ENCODE peak calls at places on chromosome 16, in five cellular contexts. Y is heart left ventricle, B is heart right ventricle, Q is body of pancreas, J is HepG2. R is an unnamed sample.

GRCh38 chr16:1871974-1872635 is at the start of gene MEIOB:
- ATAC-seq in Y (peak; percentile 44), B (no peak), Q (peak; percentile 85), J (no peak), R (peak; percentile 39)

GRCh38 chr16:49194499-49195260 is 87.0 kb downstream of the CBLN1 start:
- ATAC-seq in Y (peak; percentile 81), B (peak; percentile 53), Q (peak; percentile 35), J (no peak), R (peak; percentile 92)

GRCh38 chr16:66888647-66889615 is 8.6 kb downstream of the PDP2 start:
- ATAC-seq in Y (no peak), B (no peak), Q (no peak), J (no peak), R (no peak)

GRCh38 chr16:47358816-47359215 is 102.0 kb downstream of the ITFG1 start:
- ATAC-seq in Y (no peak), B (no peak), Q (no peak), J (no peak), R (no peak)

GRCh38 chr16:4324871-4325740 is 9.2 kb downstream of the GLIS2 start:
- ATAC-seq in Y (no peak), B (no peak), Q (no peak), J (no peak), R (no peak)

GRCh38 chr16:3171855-3172593 is 16.0 kb upstream of the OR1F1 start:
- ATAC-seq in Y (no peak), B (no peak), Q (no peak), J (peak; percentile 75), R (no peak)

GRCh38 chr16:57998484-57998883 is 2.0 kb downstream of the ZNF319 start:
- ATAC-seq in Y (no peak), B (no peak), Q (no peak), J (no peak), R (no peak)

GRCh38 chr16:68898026-68898425 is 54.7 kb downstream of the TANGO6 start:
- ATAC-seq in Y (no peak), B (peak; percentile 70), Q (no peak), J (no peak), R (no peak)

GRCh38 chr16:22638393-22639206 is 127.9 kb downstream of the NPIPB5 start:
- ATAC-seq in Y (peak; percentile 34), B (no peak), Q (no peak), J (no peak), R (peak; percentile 71)

GRCh38 chr16:2428787-2429036 is 535 bp upstream of the CCNF start:
- ATAC-seq in Y (peak; percentile 45), B (peak; percentile 31), Q (peak; percentile 58), J (no peak), R (peak; percentile 57)

DNA sequence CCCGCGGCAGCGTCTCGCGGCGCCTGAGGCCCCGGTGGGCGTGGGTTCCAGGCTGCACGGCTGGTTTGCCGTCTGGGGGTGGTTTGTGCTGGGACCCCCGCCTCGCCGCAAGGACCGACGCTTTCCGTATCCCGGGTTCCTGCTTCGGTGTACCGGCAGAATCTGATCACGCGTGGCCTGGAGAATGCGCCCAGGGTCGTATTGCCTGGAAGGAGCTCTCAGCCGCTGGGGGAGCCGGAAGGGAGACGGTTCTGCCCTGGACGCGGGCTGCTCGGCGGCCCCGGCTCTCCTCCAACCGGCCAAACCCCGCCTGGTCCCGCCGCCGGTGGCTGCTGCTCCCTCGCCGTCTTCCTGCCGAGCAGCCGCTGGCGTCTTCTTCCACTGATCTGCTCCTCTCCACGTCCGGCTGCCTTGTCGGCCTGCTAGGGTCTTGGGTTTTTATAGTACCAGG is 39.8 kb downstream of the ZNF778 start:
- ATAC-seq in Y (peak; percentile 51), B (no peak), Q (no peak), J (no peak), R (peak; percentile 22)
- H3K4me3 ChIP-seq in Y (peak overlapping the region; percentile 34), B (peak overlapping the region; percentile 35), Q (no peak overlapping the region), J (no peak overlapping the region), R (no peak overlapping the region)

DNA sequence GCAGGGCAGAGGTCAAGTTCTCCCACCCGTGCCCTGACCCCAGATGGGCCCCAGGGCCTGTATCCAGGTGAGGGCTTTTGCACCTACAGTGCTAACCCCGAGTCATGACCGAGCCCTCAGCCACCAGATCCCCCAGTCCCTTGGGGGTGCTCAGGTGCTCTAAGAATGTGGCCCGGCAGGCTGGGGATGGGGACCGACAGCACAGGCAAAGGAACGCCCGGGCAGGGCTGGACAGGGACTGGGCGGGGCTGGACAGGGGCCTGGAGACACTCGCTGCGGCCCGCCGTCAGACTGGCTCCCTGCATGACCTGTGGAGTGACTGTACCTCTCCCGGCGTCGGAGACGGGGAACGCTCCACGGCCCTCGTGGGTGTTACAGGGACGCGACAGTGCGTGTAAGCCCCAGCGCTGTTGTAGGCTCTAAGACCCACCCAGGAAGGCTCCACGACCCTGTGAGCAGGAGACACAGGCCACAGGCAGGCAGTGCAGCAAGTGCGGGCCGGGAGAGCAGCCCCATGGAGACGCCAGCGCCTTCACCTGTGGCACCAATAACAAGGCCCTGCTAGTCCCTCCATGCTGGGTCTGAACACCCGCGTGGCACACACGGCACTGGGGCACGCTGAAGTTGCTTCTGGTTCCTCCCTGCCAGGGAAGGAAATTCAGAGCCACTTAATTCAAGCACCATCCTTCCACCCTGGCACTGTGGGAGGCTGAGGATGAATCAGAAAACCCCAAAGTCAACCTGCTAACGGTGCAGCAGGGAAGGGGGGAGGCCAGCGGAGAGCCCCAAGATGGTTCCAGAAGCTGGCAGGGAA is 38.7 kb downstream of the CBFA2T3 start:
- ATAC-seq in Y (no peak), B (no peak), Q (no peak), J (peak; percentile 26), R (no peak)
- H3K4me3 ChIP-seq in Y (peak overlapping the region; percentile 71), B (peak overlapping the region; percentile 78), Q (no peak overlapping the region), J (no peak overlapping the region), R (no peak overlapping the region)

GRCh38 chr16:86302710-86303109 is 207.6 kb upstream of the FOXF1 start:
- ATAC-seq in Y (no peak), B (no peak), Q (no peak), J (no peak), R (no peak)

GRCh38 chr16:86299882-86300490 is 210.3 kb upstream of the FOXF1 start:
- ATAC-seq in Y (no peak), B (no peak), Q (no peak), J (no peak), R (no peak)

GRCh38 chr16:86298166-86299131 is 211.9 kb upstream of the FOXF1 start:
- ATAC-seq in Y (no peak), B (no peak), Q (peak; percentile 15), J (no peak), R (peak; percentile 50)

GRCh38 chr16:86303787-86304685 is 206.3 kb upstream of the FOXF1 start:
- ATAC-seq in Y (no peak), B (no peak), Q (no peak), J (no peak), R (peak; percentile 60)

GRCh38 chr16:86300746-86301480 is 209.4 kb upstream of the FOXF1 start:
- ATAC-seq in Y (no peak), B (no peak), Q (no peak), J (no peak), R (no peak)
- H3K4me3 ChIP-seq in Y (no peak overlapping the region), B (no peak overlapping the region), Q (no peak overlapping the region), J (no peak overlapping the region), R (peak overlapping the region; percentile 26)

DNA sequence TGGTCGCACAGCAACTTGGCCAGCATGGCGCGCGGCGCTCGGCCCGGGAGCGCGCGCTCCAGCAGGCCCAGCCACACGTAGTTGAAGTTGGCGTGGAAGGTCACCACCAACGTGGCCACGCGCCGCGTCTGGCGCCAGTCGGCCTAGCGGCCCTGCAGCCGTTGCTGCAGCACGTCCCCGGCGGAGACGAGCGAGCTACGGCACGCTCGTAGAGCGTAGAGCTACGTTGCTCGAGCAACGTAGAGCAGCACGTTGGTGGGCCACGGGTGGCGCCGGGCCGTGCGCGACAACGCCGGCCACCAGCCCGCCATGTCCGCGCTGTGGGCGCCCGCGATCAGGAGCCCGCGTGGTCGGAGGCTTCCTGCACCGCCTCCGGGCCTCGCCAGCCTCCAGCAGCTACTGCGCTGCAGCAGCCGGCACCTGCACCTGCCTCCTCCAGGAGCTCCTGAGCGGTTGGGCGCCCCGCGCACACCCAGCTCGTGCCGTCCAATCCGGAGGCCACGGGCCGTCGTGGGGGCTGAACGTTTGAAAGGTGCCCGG is 13.4 kb upstream of the SULT1A1 start:
- ATAC-seq in Y (peak; percentile 91), B (peak; percentile 75), Q (peak; percentile 87), J (peak; percentile 16), R (peak; percentile 76)
- H3K4me3 ChIP-seq in Y (peak overlapping the region; percentile 54), B (peak overlapping the region; percentile 46), Q (peak overlapping the region; percentile 38), J (no peak overlapping the region), R (peak overlapping the region; percentile 54)

GRCh38 chr16:87602821-87603683 is 744 bp downstream of the JPH3 start:
- ATAC-seq in Y (no peak), B (no peak), Q (no peak), J (peak; percentile 23), R (no peak)
- H3K4me3 ChIP-seq in Y (peak overlapping the region; percentile 5), B (no peak overlapping the region), Q (no peak overlapping the region), J (no peak overlapping the region), R (no peak overlapping the region)

GRCh38 chr16:86716649-86717048 is 138.3 kb downstream of the FOXL1 start:
- ATAC-seq in Y (no peak), B (no peak), Q (no peak), J (no peak), R (no peak)

GRCh38 chr16:86713021-86713631 is 134.8 kb downstream of the FOXL1 start:
- ATAC-seq in Y (no peak), B (no peak), Q (no peak), J (no peak), R (no peak)

GRCh38 chr16:86722970-86723369 is 144.6 kb downstream of the FOXL1 start:
- ATAC-seq in Y (peak; percentile 27), B (no peak), Q (no peak), J (no peak), R (no peak)

GRCh38 chr16:86714166-86714565 is 135.8 kb downstream of the FOXL1 start:
- ATAC-seq in Y (no peak), B (no peak), Q (no peak), J (no peak), R (no peak)

GRCh38 chr16:86718118-86718517 is 139.8 kb downstream of the FOXL1 start:
- ATAC-seq in Y (no peak), B (no peak), Q (no peak), J (no peak), R (no peak)
- H3K4me3 ChIP-seq in Y (no peak overlapping the region), B (no peak overlapping the region), Q (no peak overlapping the region), J (no peak overlapping the region), R (no peak overlapping the region)

GRCh38 chr16:77233799-77234502 is 34.7 kb downstream of the SYCE1L start:
- ATAC-seq in Y (no peak), B (no peak), Q (no peak), J (no peak), R (no peak)

GRCh38 chr16:77238593-77238992 is 39.4 kb downstream of the SYCE1L start:
- ATAC-seq in Y (no peak), B (no peak), Q (no peak), J (no peak), R (no peak)

GRCh38 chr16:77231047-77231446 is 31.8 kb downstream of the SYCE1L start:
- ATAC-seq in Y (no peak), B (no peak), Q (no peak), J (no peak), R (no peak)

GRCh38 chr16:77234611-77235010 is 35.4 kb downstream of the SYCE1L start:
- ATAC-seq in Y (no peak), B (no peak), Q (no peak), J (no peak), R (no peak)

DNA sequence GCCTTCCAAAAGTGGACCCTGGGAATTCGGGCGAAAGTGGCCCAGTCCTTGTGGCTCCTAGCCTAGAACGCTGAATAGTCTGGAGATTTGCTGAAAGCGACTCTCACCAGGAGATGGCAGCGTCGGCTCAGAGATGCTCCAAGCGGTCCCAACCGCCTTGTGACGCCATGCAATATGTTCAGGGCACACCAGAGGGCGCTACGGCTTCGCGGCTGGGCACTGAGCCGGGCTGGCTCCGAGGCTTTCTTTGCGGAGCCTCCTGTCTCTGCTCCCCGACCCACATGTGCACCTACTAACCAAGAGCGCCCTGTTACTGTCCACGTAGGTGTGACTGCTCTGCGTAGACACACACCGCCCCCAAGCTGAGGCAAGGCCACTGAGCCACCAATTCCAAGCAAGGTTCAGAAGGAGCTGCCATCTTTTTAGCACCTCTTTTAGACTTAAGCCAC is 36.9 kb downstream of the SYCE1L start:
- ATAC-seq in Y (peak; percentile 98), B (peak; percentile 97), Q (peak; percentile 98), J (peak; percentile 98), R (peak; percentile 96)
- H3K4me3 ChIP-seq in Y (no peak overlapping the region), B (no peak overlapping the region), Q (no peak overlapping the region), J (no peak overlapping the region), R (no peak overlapping the region)